ENCODE peak calls at places on chromosomes 16 and 17, in eight cellular contexts. One of them, this sample, is unnamed.

GRCh38 chr16:88102597-88102996 is 151.4 kb downstream of the BANP start:
- DNase-seq in amygdala: no peak
- DNase-seq in activated CD8-positive, alpha-beta T cell treated with anti-CD3 and anti-CD28 coated beads, Interleukin-2, amount 10 ng/mL, durations not matched to agents 7 days and 5 days: no peak
- DNase-seq in NCI-H1417: no peak
- DNase-seq in GM23248: no peak
- DNase-seq in A172: no peak
- DNase-seq in central memory CD8-positive, alpha-beta T cell: no peak
- DNase-seq in stimulated activated CD8-positive, alpha-beta memory T cell treated with anti-CD3 and anti-CD28 coated beads, Interleukin-4, amount 100 ng/mL, for 1 hour: no peak
- DNase-seq in this sample: no peak

GRCh38 chr17:73703216-73703615 is 59.0 kb upstream of the SDK2 start:
- DNase-seq in activated CD8-positive, alpha-beta T cell treated with anti-CD3 and anti-CD28 coated beads, Interleukin-2, amount 10 ng/mL, durations not matched to agents 7 days and 5 days: no peak
- DNase-seq in A172: no peak
- DNase-seq in NCI-H1417: no peak
- DNase-seq in stimulated activated CD8-positive, alpha-beta memory T cell treated with anti-CD3 and anti-CD28 coated beads, Interleukin-4, amount 100 ng/mL, for 1 hour: no peak
- DNase-seq in GM23248: no peak
- DNase-seq in amygdala: no peak
- DNase-seq in central memory CD8-positive, alpha-beta T cell: no peak
- DNase-seq in this sample: no peak

GRCh38 chr17:44355310-44355640 is 8.4 kb downstream of the FAM171A2 start:
- DNase-seq in amygdala: no peak
- DNase-seq in GM23248: no peak
- DNase-seq in A172: no peak
- DNase-seq in central memory CD8-positive, alpha-beta T cell: no peak
- DNase-seq in activated CD8-positive, alpha-beta T cell treated with anti-CD3 and anti-CD28 coated beads, Interleukin-2, amount 10 ng/mL, durations not matched to agents 7 days and 5 days: no peak
- DNase-seq in stimulated activated CD8-positive, alpha-beta memory T cell treated with anti-CD3 and anti-CD28 coated beads, Interleukin-4, amount 100 ng/mL, for 1 hour: no peak
- DNase-seq in NCI-H1417: no peak
- DNase-seq in this sample: no peak

GRCh38 chr16:22270525-22270924 is 26.7 kb upstream of the POLR3E start:
- DNase-seq in amygdala: no peak
- DNase-seq in stimulated activated CD8-positive, alpha-beta memory T cell treated with anti-CD3 and anti-CD28 coated beads, Interleukin-4, amount 100 ng/mL, for 1 hour: no peak
- DNase-seq in central memory CD8-positive, alpha-beta T cell: no peak
- DNase-seq in A172: no peak
- DNase-seq in NCI-H1417: no peak
- DNase-seq in activated CD8-positive, alpha-beta T cell treated with anti-CD3 and anti-CD28 coated beads, Interleukin-2, amount 10 ng/mL, durations not matched to agents 7 days and 5 days: no peak
- DNase-seq in GM23248: peak
- DNase-seq in this sample: no peak

GRCh38 chr16:30997000-30997886 is 12.2 kb downstream of the HSD3B7 start:
- DNase-seq in activated CD8-positive, alpha-beta T cell treated with anti-CD3 and anti-CD28 coated beads, Interleukin-2, amount 10 ng/mL, durations not matched to agents 7 days and 5 days: peak
- DNase-seq in stimulated activated CD8-positive, alpha-beta memory T cell treated with anti-CD3 and anti-CD28 coated beads, Interleukin-4, amount 100 ng/mL, for 1 hour: peak
- DNase-seq in GM23248: peak
- DNase-seq in NCI-H1417: no peak
- DNase-seq in A172: peak
- DNase-seq in amygdala: no peak
- DNase-seq in central memory CD8-positive, alpha-beta T cell: peak
- DNase-seq in this sample: peak

GRCh38 chr17:48522031-48522593 is 8.7 kb downstream of the HOXB1 start:
- DNase-seq in central memory CD8-positive, alpha-beta T cell: no peak
- DNase-seq in stimulated activated CD8-positive, alpha-beta memory T cell treated with anti-CD3 and anti-CD28 coated beads, Interleukin-4, amount 100 ng/mL, for 1 hour: no peak
- DNase-seq in activated CD8-positive, alpha-beta T cell treated with anti-CD3 and anti-CD28 coated beads, Interleukin-2, amount 10 ng/mL, durations not matched to agents 7 days and 5 days: no peak
- DNase-seq in NCI-H1417: peak
- DNase-seq in GM23248: no peak
- DNase-seq in amygdala: no peak
- DNase-seq in A172: no peak
- DNase-seq in this sample: no peak

GRCh38 chr16:28146536-28146935 is 65.2 kb downstream of the XPO6 start:
- DNase-seq in amygdala: no peak
- DNase-seq in NCI-H1417: peak
- DNase-seq in activated CD8-positive, alpha-beta T cell treated with anti-CD3 and anti-CD28 coated beads, Interleukin-2, amount 10 ng/mL, durations not matched to agents 7 days and 5 days: no peak
- DNase-seq in stimulated activated CD8-positive, alpha-beta memory T cell treated with anti-CD3 and anti-CD28 coated beads, Interleukin-4, amount 100 ng/mL, for 1 hour: no peak
- DNase-seq in GM23248: no peak
- DNase-seq in A172: no peak
- DNase-seq in central memory CD8-positive, alpha-beta T cell: no peak
- DNase-seq in this sample: no peak

GRCh38 chr17:16872351-16872751 is 99.6 kb downstream of the TNFRSF13B start:
- DNase-seq in activated CD8-positive, alpha-beta T cell treated with anti-CD3 and anti-CD28 coated beads, Interleukin-2, amount 10 ng/mL, durations not matched to agents 7 days and 5 days: no peak
- DNase-seq in GM23248: peak
- DNase-seq in central memory CD8-positive, alpha-beta T cell: no peak
- DNase-seq in A172: no peak
- DNase-seq in stimulated activated CD8-positive, alpha-beta memory T cell treated with anti-CD3 and anti-CD28 coated beads, Interleukin-4, amount 100 ng/mL, for 1 hour: no peak
- DNase-seq in NCI-H1417: no peak
- DNase-seq in amygdala: no peak
- DNase-seq in this sample: no peak

GRCh38 chr16:81463296-81463890 is 18.8 kb downstream of the CMIP start:
- DNase-seq in central memory CD8-positive, alpha-beta T cell: no peak
- DNase-seq in stimulated activated CD8-positive, alpha-beta memory T cell treated with anti-CD3 and anti-CD28 coated beads, Interleukin-4, amount 100 ng/mL, for 1 hour: no peak
- DNase-seq in amygdala: no peak
- DNase-seq in activated CD8-positive, alpha-beta T cell treated with anti-CD3 and anti-CD28 coated beads, Interleukin-2, amount 10 ng/mL, durations not matched to agents 7 days and 5 days: no peak
- DNase-seq in A172: no peak
- DNase-seq in GM23248: no peak
- DNase-seq in NCI-H1417: no peak
- DNase-seq in this sample: no peak

GRCh38 chr16:49637511-49637910 is 218.4 kb downstream of the ZNF423 start:
- DNase-seq in GM23248: no peak
- DNase-seq in activated CD8-positive, alpha-beta T cell treated with anti-CD3 and anti-CD28 coated beads, Interleukin-2, amount 10 ng/mL, durations not matched to agents 7 days and 5 days: no peak
- DNase-seq in A172: no peak
- DNase-seq in amygdala: no peak
- DNase-seq in NCI-H1417: no peak
- DNase-seq in stimulated activated CD8-positive, alpha-beta memory T cell treated with anti-CD3 and anti-CD28 coated beads, Interleukin-4, amount 100 ng/mL, for 1 hour: no peak
- DNase-seq in central memory CD8-positive, alpha-beta T cell: no peak
- DNase-seq in this sample: no peak

GRCh38 chr16:63614421-63614820 is 1507.4 kb downstream of the CDH11 start:
- DNase-seq in A172: no peak
- DNase-seq in NCI-H1417: no peak
- DNase-seq in GM23248: no peak
- DNase-seq in stimulated activated CD8-positive, alpha-beta memory T cell treated with anti-CD3 and anti-CD28 coated beads, Interleukin-4, amount 100 ng/mL, for 1 hour: no peak
- DNase-seq in central memory CD8-positive, alpha-beta T cell: no peak
- DNase-seq in activated CD8-positive, alpha-beta T cell treated with anti-CD3 and anti-CD28 coated beads, Interleukin-2, amount 10 ng/mL, durations not matched to agents 7 days and 5 days: no peak
- DNase-seq in amygdala: no peak
- DNase-seq in this sample: no peak